ENCODE peak calls at places on chromosomes 12 and 14, in six cellular contexts. One of them, this sample, is unnamed.

GRCh38 chr14:65164068-65164824 is 61.9 kb upstream of the MAX start:
- DNase-seq in SK-N-MC: peak
- DNase-seq in HepG2: peak
- DNase-seq in trophoblast cell: peak
- DNase-seq in GM12878: no peak
- DNase-seq in GM23248: peak
- DNase-seq in this sample: no peak

GRCh38 chr12:70031046-70031445 is 206.0 kb downstream of the MYRFL start:
- DNase-seq in SK-N-MC: no peak
- DNase-seq in HepG2: no peak
- DNase-seq in trophoblast cell: no peak
- DNase-seq in GM12878: no peak
- DNase-seq in GM23248: no peak
- DNase-seq in this sample: no peak

GRCh38 chr14:68730367-68730766 is 62.5 kb downstream of the ZFP36L1 start:
- DNase-seq in SK-N-MC: no peak
- DNase-seq in HepG2: no peak
- DNase-seq in trophoblast cell: no peak
- DNase-seq in GM12878: no peak
- DNase-seq in GM23248: no peak
- DNase-seq in this sample: no peak

GRCh38 chr12:89181271-89181920 is 170.9 kb downstream of the DUSP6 start:
- DNase-seq in SK-N-MC: no peak
- DNase-seq in HepG2: no peak
- DNase-seq in trophoblast cell: peak
- DNase-seq in GM12878: no peak
- DNase-seq in GM23248: peak
- DNase-seq in this sample: no peak

GRCh38 chr12:116455540-116456306 is 103.5 kb upstream of the MAP1LC3B2 start:
- DNase-seq in SK-N-MC: no peak
- DNase-seq in HepG2: no peak
- DNase-seq in trophoblast cell: peak
- DNase-seq in GM12878: no peak
- DNase-seq in GM23248: peak
- DNase-seq in this sample: peak

GRCh38 chr14:38210587-38211257 is 3.0 kb downstream of the SSTR1 start:
- DNase-seq in SK-N-MC: no peak
- DNase-seq in HepG2: no peak
- DNase-seq in trophoblast cell: no peak
- DNase-seq in GM12878: no peak
- DNase-seq in GM23248: peak
- DNase-seq in this sample: peak

GRCh38 chr12:117261267-117261666 is 71.0 kb upstream of the FBXO21 start:
- DNase-seq in SK-N-MC: no peak
- DNase-seq in HepG2: no peak
- DNase-seq in trophoblast cell: no peak
- DNase-seq in GM12878: no peak
- DNase-seq in GM23248: peak
- DNase-seq in this sample: no peak

GRCh38 chr12:78455991-78456390 is 408.6 kb upstream of the SYT1 start:
- DNase-seq in SK-N-MC: no peak
- DNase-seq in HepG2: no peak
- DNase-seq in trophoblast cell: no peak
- DNase-seq in GM12878: no peak
- DNase-seq in GM23248: peak
- DNase-seq in this sample: no peak

GRCh38 chr12:14558377-14559051 is 9.2 kb downstream of the PLBD1 start:
- DNase-seq in SK-N-MC: no peak
- DNase-seq in HepG2: no peak
- DNase-seq in trophoblast cell: no peak
- DNase-seq in GM12878: no peak
- DNase-seq in GM23248: no peak
- DNase-seq in this sample: no peak

GRCh38 chr12:127785535-127785934 is 481.4 kb upstream of the TMEM132C start:
- DNase-seq in SK-N-MC: no peak
- DNase-seq in HepG2: no peak
- DNase-seq in trophoblast cell: no peak
- DNase-seq in GM12878: no peak
- DNase-seq in GM23248: peak
- DNase-seq in this sample: no peak

GRCh38 chr14:104749958-104750529 is 2.9 kb upstream of the SIVA1 start:
- DNase-seq in SK-N-MC: no peak
- DNase-seq in HepG2: no peak
- DNase-seq in trophoblast cell: no peak
- DNase-seq in GM12878: no peak
- DNase-seq in GM23248: peak
- DNase-seq in this sample: peak

GRCh38 chr14:33792387-33793368 is 158.2 kb downstream of the EGLN3 start:
- DNase-seq in SK-N-MC: peak
- DNase-seq in HepG2: peak
- DNase-seq in trophoblast cell: peak
- DNase-seq in GM12878: peak
- DNase-seq in GM23248: peak
- DNase-seq in this sample: peak

GRCh38 chr12:51318846-51319570 is 5.0 kb downstream of the BIN2 start:
- DNase-seq in SK-N-MC: no peak
- DNase-seq in HepG2: no peak
- DNase-seq in trophoblast cell: peak
- DNase-seq in GM12878: peak
- DNase-seq in GM23248: no peak
- DNase-seq in this sample: no peak

GRCh38 chr12:98645572-98646067 is 530 bp downstream of the APAF1 start:
- DNase-seq in SK-N-MC: no peak
- DNase-seq in HepG2: no peak
- DNase-seq in trophoblast cell: peak
- DNase-seq in GM12878: no peak
- DNase-seq in GM23248: peak
- DNase-seq in this sample: no peak

GRCh38 chr12:52020539-52021336 is 14.0 kb downstream of the TAMALIN start:
- DNase-seq in SK-N-MC: no peak
- DNase-seq in HepG2: peak
- DNase-seq in trophoblast cell: peak
- DNase-seq in GM12878: no peak
- DNase-seq in GM23248: peak
- DNase-seq in this sample: peak

GRCh38 chr14:99410019-99410418 is 70.6 kb downstream of the SETD3 start:
- DNase-seq in SK-N-MC: no peak
- DNase-seq in HepG2: no peak
- DNase-seq in trophoblast cell: no peak
- DNase-seq in GM12878: no peak
- DNase-seq in GM23248: no peak
- DNase-seq in this sample: no peak

GRCh38 chr12:95718001-95718400 is 72.6 kb downstream of the NTN4 start:
- DNase-seq in SK-N-MC: no peak
- DNase-seq in HepG2: no peak
- DNase-seq in trophoblast cell: no peak
- DNase-seq in GM12878: no peak
- DNase-seq in GM23248: no peak
- DNase-seq in this sample: no peak

GRCh38 chr14:30223385-30223785 is 295.7 kb upstream of the PRKD1 start:
- DNase-seq in SK-N-MC: no peak
- DNase-seq in HepG2: peak
- DNase-seq in trophoblast cell: peak
- DNase-seq in GM12878: no peak
- DNase-seq in GM23248: peak
- DNase-seq in this sample: peak

GRCh38 chr12:113577464-113578121 is 105.9 kb upstream of the LHX5 start:
- DNase-seq in SK-N-MC: no peak
- DNase-seq in HepG2: no peak
- DNase-seq in trophoblast cell: no peak
- DNase-seq in GM12878: no peak
- DNase-seq in GM23248: no peak
- DNase-seq in this sample: no peak

GRCh38 chr12:23640754-23641153 is 308.7 kb downstream of the SOX5 start:
- DNase-seq in SK-N-MC: no peak
- DNase-seq in HepG2: no peak
- DNase-seq in trophoblast cell: no peak
- DNase-seq in GM12878: no peak
- DNase-seq in GM23248: no peak
- DNase-seq in this sample: no peak

GRCh38 chr12:64029013-64029857 is 184.7 kb downstream of the SRGAP1 start:
- DNase-seq in SK-N-MC: no peak
- DNase-seq in HepG2: no peak
- DNase-seq in trophoblast cell: peak
- DNase-seq in GM12878: no peak
- DNase-seq in GM23248: peak
- DNase-seq in this sample: no peak

GRCh38 chr14:51616256-51616655 is 35.5 kb upstream of the FRMD6 start:
- DNase-seq in SK-N-MC: no peak
- DNase-seq in HepG2: no peak
- DNase-seq in trophoblast cell: no peak
- DNase-seq in GM12878: no peak
- DNase-seq in GM23248: no peak
- DNase-seq in this sample: no peak

GRCh38 chr14:51014086-51014485 is 69.8 kb upstream of the PYGL start:
- DNase-seq in SK-N-MC: no peak
- DNase-seq in HepG2: no peak
- DNase-seq in trophoblast cell: no peak
- DNase-seq in GM12878: no peak
- DNase-seq in GM23248: peak
- DNase-seq in this sample: no peak

GRCh38 chr14:28763914-28764848 is 2.4 kb upstream of the FOXG1 start:
- DNase-seq in SK-N-MC: no peak
- DNase-seq in HepG2: no peak
- DNase-seq in trophoblast cell: no peak
- DNase-seq in GM12878: no peak
- DNase-seq in GM23248: no peak
- DNase-seq in this sample: no peak

DNA sequence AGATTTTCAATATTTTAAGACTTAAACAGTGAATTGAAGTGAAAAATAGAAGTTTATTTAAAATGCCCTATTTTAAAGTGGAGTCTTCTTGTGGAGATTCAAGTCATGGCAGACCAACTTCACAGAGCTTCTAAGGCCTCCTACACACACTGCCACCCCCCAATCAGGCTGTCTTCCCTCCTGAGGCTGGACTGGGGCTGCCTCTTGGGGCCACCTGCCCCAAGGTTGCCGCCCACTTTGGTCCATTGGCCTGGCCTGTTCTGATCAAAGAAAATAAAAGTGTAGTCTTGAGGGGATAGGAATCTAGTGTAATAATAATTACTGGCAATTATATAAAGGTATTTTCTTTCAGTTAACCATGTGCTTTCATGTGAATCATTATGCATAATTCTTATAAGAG is 1.3 kb downstream of the GOLT1B start:
- DNase-seq in SK-N-MC: no peak
- DNase-seq in HepG2: no peak
- DNase-seq in trophoblast cell: no peak
- DNase-seq in GM12878: no peak
- DNase-seq in GM23248: peak
- DNase-seq in this sample: no peak
- H3K4me3 ChIP-seq in SK-N-MC: peak
- H3K4me3 ChIP-seq in HepG2: peak
- H3K4me3 ChIP-seq in trophoblast cell: no peak
- H3K4me3 ChIP-seq in GM12878: peak
- H3K4me3 ChIP-seq in GM23248: peak
- H3K4me3 ChIP-seq in this sample: peak

DNA sequence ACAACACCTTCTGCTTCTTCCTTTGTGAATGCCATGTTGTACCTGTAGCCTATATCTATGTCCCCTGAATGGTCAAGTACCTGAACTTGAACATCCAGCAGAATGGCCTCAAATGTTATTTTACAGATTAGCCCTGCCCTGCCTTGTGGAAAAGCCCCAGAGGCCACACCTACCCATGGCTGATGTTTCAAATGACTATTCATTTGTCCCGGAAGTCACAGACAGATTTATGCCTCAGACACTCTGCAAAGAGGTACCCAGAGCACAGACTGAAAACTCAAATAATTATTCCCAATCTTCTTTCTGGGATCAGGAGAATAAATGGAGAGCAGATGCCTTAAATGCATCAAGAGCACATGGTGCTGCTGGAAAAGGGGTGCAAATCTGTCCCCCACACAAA is 13.0 kb upstream of the DPF3 start:
- DNase-seq in SK-N-MC: no peak
- DNase-seq in HepG2: no peak
- DNase-seq in trophoblast cell: no peak
- DNase-seq in GM12878: no peak
- DNase-seq in GM23248: peak
- DNase-seq in this sample: no peak
- H3K9ac ChIP-seq in SK-N-MC: no peak
- H3K9ac ChIP-seq in HepG2: no peak
- H3K9ac ChIP-seq in trophoblast cell: no peak
- H3K9ac ChIP-seq in GM12878: no peak
- H3K9ac ChIP-seq in GM23248: no peak
- H3K9ac ChIP-seq in this sample: no peak

DNA sequence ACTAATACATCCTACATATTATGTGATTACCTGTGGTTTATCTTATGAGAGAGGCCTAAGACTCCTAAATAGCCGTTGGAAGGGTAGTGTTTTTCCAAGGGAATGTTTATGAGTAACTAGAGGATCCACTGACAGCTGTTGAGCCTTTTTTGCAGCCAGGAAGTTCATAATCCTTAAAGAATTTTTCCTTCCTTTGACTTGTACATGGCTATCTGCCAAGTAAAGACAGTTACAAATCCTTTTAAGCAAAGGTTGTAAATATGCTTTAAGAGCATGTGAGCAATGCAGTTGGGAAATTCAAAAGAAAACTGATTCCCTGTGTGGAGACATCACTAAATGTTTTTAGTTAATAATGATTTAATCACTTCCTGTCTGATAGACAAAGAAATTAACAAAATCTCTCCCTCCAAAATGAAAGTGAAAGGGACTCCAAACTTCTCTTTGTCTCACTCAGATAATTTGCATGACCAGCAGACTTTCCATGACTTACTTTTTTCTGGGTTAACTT is 333.8 kb downstream of the PDZRN4 start:
- DNase-seq in SK-N-MC: peak
- DNase-seq in HepG2: no peak
- DNase-seq in trophoblast cell: peak
- DNase-seq in GM12878: peak
- DNase-seq in GM23248: peak
- DNase-seq in this sample: no peak
- H3K4me3 ChIP-seq in SK-N-MC: peak
- H3K4me3 ChIP-seq in HepG2: no peak
- H3K4me3 ChIP-seq in trophoblast cell: no peak
- H3K4me3 ChIP-seq in GM12878: no peak
- H3K4me3 ChIP-seq in GM23248: peak
- H3K4me3 ChIP-seq in this sample: no peak

DNA sequence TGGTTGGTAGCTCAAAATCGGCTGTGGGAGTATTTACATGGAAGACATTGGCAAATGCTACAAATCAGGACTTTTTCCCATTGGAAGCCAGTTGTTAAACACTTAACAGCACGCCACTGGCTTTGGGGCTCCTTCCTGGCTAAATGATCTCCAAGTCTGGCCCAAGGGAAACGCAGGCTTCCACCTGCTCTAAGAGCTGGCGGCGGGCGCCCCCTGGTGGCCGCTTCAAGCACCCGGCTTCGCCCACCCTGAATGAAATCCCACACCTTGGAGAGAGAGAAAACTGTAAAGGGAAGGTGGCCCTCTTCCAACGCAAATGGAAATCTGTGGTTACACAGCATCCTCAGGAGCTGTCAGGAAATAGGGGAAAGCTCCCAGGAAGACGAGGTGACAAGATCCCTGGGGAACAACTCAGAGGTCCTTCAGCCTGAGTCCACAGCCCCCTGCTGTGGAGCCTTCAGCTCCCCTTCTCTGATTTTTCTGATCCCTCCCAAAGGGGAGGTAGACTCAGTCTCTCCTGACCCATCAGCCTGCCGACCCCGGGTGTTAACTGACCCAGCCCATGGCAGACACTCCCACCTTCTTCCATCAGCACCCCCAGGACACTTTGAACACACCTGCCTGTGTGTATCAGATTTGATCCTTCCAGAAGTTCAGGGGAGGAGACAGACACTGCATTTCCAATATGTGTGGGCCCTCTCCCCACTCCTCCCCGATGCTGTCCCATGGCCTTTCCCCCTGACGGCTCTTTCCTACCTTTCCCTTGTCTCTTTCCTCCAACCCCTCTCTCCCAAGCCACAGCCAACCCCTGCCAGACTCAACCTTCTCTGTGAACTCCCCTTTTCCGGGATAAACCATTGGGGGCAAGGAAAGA is 15.4 kb downstream of the SELPLG start:
- DNase-seq in SK-N-MC: peak
- DNase-seq in HepG2: peak
- DNase-seq in trophoblast cell: peak
- DNase-seq in GM12878: no peak
- DNase-seq in GM23248: peak
- DNase-seq in this sample: peak
- H3K9ac ChIP-seq in SK-N-MC: no peak
- H3K9ac ChIP-seq in HepG2: no peak
- H3K9ac ChIP-seq in trophoblast cell: no peak
- H3K9ac ChIP-seq in GM12878: peak
- H3K9ac ChIP-seq in GM23248: no peak
- H3K9ac ChIP-seq in this sample: no peak

This sample was measured in kidney.